ENCODE peak calls at places on chromosomes 12 and 14, in seven cellular contexts. R, V, I, Q, N, M and G are unnamed samples.

GRCh38 chr12:50442178-50442908 is 41.7 kb downstream of the LARP4 start:
- ATAC-seq in R (no peak), V (no peak), I (no peak), Q (no peak), N (no peak), M (no peak), G (no peak)

GRCh38 chr14:70662080-70662479 is 20.4 kb downstream of the TTC9 start:
- ATAC-seq in R (no peak), V (no peak), I (no peak), Q (no peak), N (no peak), M (no peak), G (no peak)

GRCh38 chr12:92471551-92471950 is 231.2 kb upstream of the PLEKHG7 start:
- ATAC-seq in R (no peak), V (no peak), I (no peak), Q (no peak), N (no peak), M (no peak), G (no peak)

GRCh38 chr12:56061982-56062381 is 18.0 kb upstream of the ERBB3 start:
- ATAC-seq in R (no peak), V (no peak), I (no peak), Q (no peak), N (no peak), M (no peak), G (no peak)

GRCh38 chr14:89233184-89233583 is 183.8 kb downstream of the FOXN3 start:
- ATAC-seq in R (no peak), V (no peak), I (no peak), Q (no peak), N (no peak), M (no peak), G (no peak)

GRCh38 chr12:113314121-113314529 is 20.8 kb downstream of the SLC8B1 start:
- ATAC-seq in R (no peak), V (peak), I (no peak), Q (no peak), N (no peak), M (no peak), G (no peak)

GRCh38 chr12:111359914-111360276 is 9.0 kb downstream of the PHETA1 start:
- ATAC-seq in R (no peak), V (no peak), I (no peak), Q (no peak), N (no peak), M (no peak), G (no peak)

GRCh38 chr14:38089123-38089522 is 118.6 kb upstream of the SSTR1 start:
- ATAC-seq in R (no peak), V (no peak), I (no peak), Q (no peak), N (no peak), M (no peak), G (no peak)

GRCh38 chr12:132385375-132385774 is 56.0 kb upstream of the GALNT9 start:
- ATAC-seq in R (no peak), V (no peak), I (no peak), Q (no peak), N (no peak), M (no peak), G (no peak)

GRCh38 chr12:24197517-24197916 is 248.0 kb upstream of the SOX5 start:
- ATAC-seq in R (no peak), V (no peak), I (no peak), Q (no peak), N (no peak), M (no peak), G (no peak)

GRCh38 chr12:52230364-52231281 is 2.4 kb upstream of the KRT7 start:
- ATAC-seq in R (no peak), V (peak), I (peak), Q (peak), N (peak), M (peak), G (no peak)

GRCh38 chr14:47596860-47597259 is 78.5 kb downstream of the MDGA2 start:
- ATAC-seq in R (no peak), V (no peak), I (no peak), Q (no peak), N (no peak), M (no peak), G (no peak)

GRCh38 chr14:96001866-96002510 is 37.2 kb upstream of the C14orf132 start:
- ATAC-seq in R (no peak), V (no peak), I (no peak), Q (no peak), N (no peak), M (no peak), G (no peak)

GRCh38 chr12:20950248-20950647 is 139.7 kb downstream of the SLCO1B3 start:
- ATAC-seq in R (no peak), V (peak), I (peak), Q (peak), N (peak), M (no peak), G (no peak)

GRCh38 chr14:68512088-68512487 is 280.8 kb downstream of the ZFP36L1 start:
- ATAC-seq in R (no peak), V (no peak), I (no peak), Q (no peak), N (no peak), M (no peak), G (no peak)
- H3K27ac ChIP-seq in R (no peak), V (peak), I (no peak), Q (peak), N (no peak), M (peak), G (peak)

GRCh38 chr14:98218213-98218612 is 1053.8 kb downstream of the BCL11B start:
- ATAC-seq in R (no peak), V (no peak), I (no peak), Q (no peak), N (no peak), M (no peak), G (no peak)
- H3K27ac ChIP-seq in R (no peak), V (no peak), I (no peak), Q (no peak), N (no peak), M (no peak), G (no peak)

GRCh38 chr12:114759635-114760034 is 75.7 kb upstream of the TBX3 start:
- ATAC-seq in R (no peak), V (no peak), I (no peak), Q (no peak), N (no peak), M (no peak), G (no peak)
- H3K27ac ChIP-seq in R (no peak), V (no peak), I (no peak), Q (no peak), N (no peak), M (no peak), G (no peak)

DNA sequence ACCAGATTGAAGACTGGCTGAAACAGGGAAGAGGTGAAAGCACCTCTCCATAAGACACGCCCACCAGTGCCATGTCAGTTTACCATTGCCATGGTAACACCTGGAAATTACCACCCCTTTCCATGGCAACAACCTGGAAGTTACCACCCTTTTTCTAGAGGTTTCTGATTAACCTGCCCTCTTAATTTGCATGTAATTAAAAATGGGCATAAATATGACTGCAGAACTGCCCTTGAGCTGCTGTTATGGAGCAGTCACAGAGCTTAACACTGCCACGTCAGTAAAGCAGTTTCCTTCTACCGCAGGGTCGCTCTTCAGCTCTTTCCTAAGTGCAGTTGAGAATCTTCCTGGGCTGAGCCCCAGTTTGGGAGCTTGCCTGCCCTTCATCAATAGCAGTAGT is 55.2 kb downstream of the RASSF3 start:
- ATAC-seq in R (peak), V (no peak), I (peak), Q (peak), N (peak), M (peak), G (no peak)
- H3K27ac ChIP-seq in R (peak), V (peak), I (peak), Q (peak), N (peak), M (peak), G (peak)

GRCh38 chr12:2936301-2936700 is 22.9 kb upstream of the TEAD4 start:
- ATAC-seq in R (no peak), V (no peak), I (no peak), Q (no peak), N (no peak), M (no peak), G (no peak)
- H3K27ac ChIP-seq in R (no peak), V (no peak), I (no peak), Q (no peak), N (no peak), M (no peak), G (no peak)

DNA sequence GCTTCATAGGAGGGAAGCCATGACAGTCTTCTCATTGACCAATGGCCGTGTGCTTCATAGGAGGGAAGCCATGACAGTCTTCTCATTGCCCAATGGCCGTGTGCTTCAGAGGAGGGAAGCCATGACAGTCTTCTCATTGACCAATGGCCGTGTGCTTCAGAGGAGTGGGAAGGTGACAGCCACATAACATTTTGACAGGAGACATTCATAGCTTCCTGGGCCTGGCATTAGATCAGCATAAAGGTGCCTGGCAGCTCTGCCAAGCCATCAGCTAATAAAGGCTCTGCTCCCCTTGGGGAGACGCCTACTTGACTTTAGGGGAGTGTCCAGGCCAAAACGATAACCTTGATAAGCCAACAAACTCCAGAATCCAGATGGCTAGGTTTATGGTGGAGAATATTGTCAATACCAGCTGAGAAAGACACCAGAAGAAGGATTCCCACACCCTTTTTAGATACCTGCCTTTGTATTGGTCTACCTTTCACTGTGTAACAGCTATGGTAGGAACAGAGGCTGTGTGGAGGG is 274.0 kb upstream of the FKBP4 start:
- ATAC-seq in R (no peak), V (no peak), I (no peak), Q (no peak), N (no peak), M (no peak), G (no peak)
- H3K27ac ChIP-seq in R (no peak), V (no peak), I (no peak), Q (no peak), N (no peak), M (no peak), G (no peak)

DNA sequence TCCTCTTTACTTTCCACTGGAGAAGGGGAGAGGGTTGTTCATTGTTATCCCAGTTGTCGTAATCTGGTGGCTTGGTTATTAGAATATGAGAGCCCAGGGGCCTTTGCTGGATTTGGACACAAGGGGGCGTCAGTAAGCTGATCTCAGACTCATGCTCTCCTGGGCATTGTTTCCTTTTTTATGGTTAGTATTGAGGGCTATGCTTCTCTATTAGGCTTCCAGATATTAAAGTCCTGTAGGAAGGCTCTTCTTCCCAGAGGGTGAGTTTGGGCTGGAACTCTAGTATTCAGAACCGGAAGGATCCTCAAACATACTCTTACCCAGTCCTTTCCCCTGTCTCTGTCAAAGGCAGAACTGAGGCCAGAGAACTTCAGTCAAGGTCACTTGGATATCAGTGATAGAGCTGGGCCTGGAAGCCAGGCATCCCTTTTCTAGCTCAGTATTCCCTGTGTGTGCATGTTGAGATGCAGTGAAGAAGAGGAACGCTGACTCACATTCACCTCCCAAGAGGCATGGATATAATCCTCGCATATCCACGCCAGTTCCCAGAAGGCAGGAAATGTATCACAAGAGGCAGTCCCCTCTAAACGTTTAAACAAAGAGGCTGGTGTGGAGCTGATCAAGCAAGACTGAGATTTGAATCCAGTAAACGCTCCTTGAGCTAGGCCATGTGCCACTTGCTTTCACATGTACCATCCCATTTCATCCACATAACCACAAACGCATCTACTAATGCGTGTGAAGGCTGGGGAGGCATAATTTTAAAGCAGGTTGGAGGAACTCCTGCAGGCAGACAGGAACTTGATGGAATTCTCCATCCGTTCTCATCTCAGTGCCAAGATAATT is 41.6 kb downstream of the UBE3B start:
- ATAC-seq in R (no peak), V (peak), I (no peak), Q (peak), N (peak), M (peak), G (peak)
- H3K27ac ChIP-seq in R (no peak), V (no peak), I (no peak), Q (peak), N (peak), M (peak), G (peak)

GRCh38 chr12:47370421-47370820 is 290.7 kb upstream of the AMIGO2 start:
- ATAC-seq in R (no peak), V (no peak), I (no peak), Q (no peak), N (no peak), M (no peak), G (no peak)
- H3K27ac ChIP-seq in R (no peak), V (peak), I (no peak), Q (no peak), N (no peak), M (no peak), G (no peak)